ENCODE peak calls at places on chromosomes 4 and X, in six cellular contexts. P is esophagus muscularis mucosa, A is breast epithelium, C is K562, T is suprapubic skin, X is HepG2. V is an unnamed sample.

GRCh38 chrX:34300871-34301270 is 168.8 kb upstream of the FAM47A start:
- DNase-seq in P (no peak), A (no peak), C (peak; percentile 11), T (no peak), X (peak; percentile 6), V (peak; percentile 10)

GRCh38 chrX:23631136-23631535 is 36.2 kb upstream of the PRDX4 start:
- DNase-seq in P (no peak), A (no peak), C (no peak), T (no peak), X (no peak), V (no peak)

GRCh38 chr4:25925486-25926201 is 11.6 kb downstream of the SMIM20 start:
- DNase-seq in P (no peak), A (no peak), C (peak; percentile 28), T (no peak), X (peak; percentile 36), V (no peak)

GRCh38 chr4:78032446-78032845 is 24.7 kb upstream of the FRAS1 start:
- DNase-seq in P (no peak), A (no peak), C (no peak), T (no peak), X (no peak), V (no peak)

GRCh38 chrX:53445977-53446376 is 11.8 kb upstream of the HSD17B10 start:
- DNase-seq in P (no peak), A (no peak), C (peak; percentile 47), T (no peak), X (peak; percentile 19), V (no peak)

GRCh38 chr4:80196259-80197131 is 808 bp upstream of the PRDM8 start:
- DNase-seq in P (no peak), A (no peak), C (no peak), T (no peak), X (no peak), V (no peak)

GRCh38 chrX:2497961-2498780 is 2.6 kb downstream of the DHRSX start:
- DNase-seq in P (no peak), A (no peak), C (no peak), T (no peak), X (peak; percentile 97), V (no peak)

GRCh38 chr4:73859614-73860088 is 6.6 kb downstream of the PF4V1 start:
- DNase-seq in P (no peak), A (no peak), C (no peak), T (no peak), X (no peak), V (no peak)

GRCh38 chrX:9534686-9535085 is 69.8 kb downstream of the TBL1X start:
- DNase-seq in P (no peak), A (no peak), C (no peak), T (no peak), X (peak; percentile 9), V (no peak)

GRCh38 chr4:131370846-131371245 is 1778.2 kb upstream of the PCDH10 start:
- DNase-seq in P (no peak), A (no peak), C (no peak), T (no peak), X (no peak), V (no peak)

DNA sequence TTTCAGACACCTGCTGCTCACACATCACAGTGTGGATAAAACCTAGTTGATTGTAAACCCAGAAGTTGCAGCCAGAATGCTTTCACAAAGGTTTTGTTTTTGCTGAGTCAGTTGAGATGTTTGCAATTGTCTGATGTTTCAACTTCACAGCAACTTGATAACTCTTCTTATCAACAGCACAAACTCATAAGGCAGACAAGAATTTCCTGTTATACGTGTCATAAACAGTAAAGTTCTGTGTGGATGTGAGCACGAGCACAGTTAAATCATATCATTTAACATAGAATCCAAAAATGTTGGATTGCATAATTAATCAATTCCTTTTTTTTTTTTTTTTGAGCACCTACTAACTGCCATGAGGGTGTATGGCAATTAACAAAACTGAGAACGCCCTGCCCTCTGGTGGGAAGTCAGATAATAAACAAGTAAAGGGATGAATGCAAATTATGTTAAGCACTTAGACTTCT is 512.2 kb downstream of the PDHA2 start:
- DNase-seq in P (no peak), A (no peak), C (no peak), T (no peak), X (peak; percentile 0), V (peak; percentile 2)
- TF ChIP-seq POLR2AphosphoS5 in P (no peak), A (no peak), C (no peak), T (no peak), X (no peak), V (no peak)

DNA sequence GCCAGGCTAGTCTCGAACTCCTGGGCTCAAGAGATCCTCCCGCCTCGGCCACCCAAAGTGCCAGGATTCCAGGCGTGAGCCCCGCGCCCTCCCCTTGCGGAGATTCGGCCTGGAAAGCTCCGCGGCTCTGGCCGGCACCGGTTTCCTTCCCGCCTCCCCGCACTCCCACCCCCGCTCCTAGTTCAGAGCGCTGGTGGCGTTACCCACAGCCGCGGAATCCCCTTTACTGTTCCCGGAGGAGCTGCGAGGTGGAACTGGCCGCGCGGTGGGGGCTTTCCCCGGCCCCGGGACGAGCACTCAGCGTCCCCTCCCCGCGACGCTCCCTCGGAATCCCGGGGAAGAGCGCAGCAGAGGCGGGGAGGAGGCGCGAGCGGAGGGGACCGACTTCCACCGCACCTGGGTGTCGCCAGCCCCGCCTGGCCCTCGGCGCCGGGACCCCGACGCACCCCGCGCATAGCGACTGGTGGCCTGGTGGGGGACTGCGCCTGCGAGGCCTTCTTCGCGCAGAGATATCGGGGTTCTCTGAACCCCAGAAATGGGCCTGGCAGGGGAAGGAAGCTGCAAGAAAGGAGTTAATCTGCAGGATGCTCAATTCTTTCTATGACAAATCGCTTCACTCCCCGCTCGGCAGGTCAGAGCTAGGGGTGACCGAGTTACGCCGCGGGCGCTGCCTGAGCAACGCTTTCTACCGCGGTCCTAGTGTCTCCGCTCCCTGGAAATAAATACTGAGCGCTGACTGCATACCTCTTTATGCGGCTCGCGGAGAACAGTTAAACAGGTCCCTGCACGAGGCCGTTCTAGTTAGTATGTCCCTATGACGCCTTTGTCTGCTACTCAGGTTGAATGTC is 14.6 kb upstream of the SLC25A4 start:
- DNase-seq in P (no peak), A (no peak), C (no peak), T (no peak), X (no peak), V (no peak)
- H3K27ac ChIP-seq in P (peak overlapping the region; percentile 78), A (peak overlapping the region; percentile 0), C (no peak overlapping the region), T (no peak overlapping the region), X (no peak overlapping the region), V (peak overlapping the region; percentile 29)

GRCh38 chr4:3514806-3515421 is 17.3 kb downstream of the LRPAP1 start:
- DNase-seq in P (no peak), A (no peak), C (no peak), T (no peak), X (no peak), V (no peak)
- H3K36me3 ChIP-seq in P (peaks cover 77% of the 10 kb centered on the region), A (peaks cover 31% of the 10 kb centered on the region), C (peaks cover 91% of the 10 kb centered on the region), T (peaks cover 98% of the 10 kb centered on the region), X (peaks cover 73% of the 10 kb centered on the region), V (no peaks in the 10 kb centered on the region)

GRCh38 chr4:150074064-150074463 is 4.2 kb upstream of the DCLK2 start:
- DNase-seq in P (no peak), A (no peak), C (no peak), T (no peak), X (no peak), V (no peak)

GRCh38 chr4:150069361-150069760 is 8.9 kb upstream of the DCLK2 start:
- DNase-seq in P (no peak), A (no peak), C (no peak), T (no peak), X (no peak), V (no peak)

GRCh38 chr4:150070464-150071170 is 7.6 kb upstream of the DCLK2 start:
- DNase-seq in P (no peak), A (no peak), C (no peak), T (no peak), X (no peak), V (no peak)

GRCh38 chr4:150072471-150072870 is 5.8 kb upstream of the DCLK2 start:
- DNase-seq in P (no peak), A (no peak), C (no peak), T (no peak), X (no peak), V (no peak)

GRCh38 chr4:150072906-150073714 is 5.1 kb upstream of the DCLK2 start:
- DNase-seq in P (no peak), A (no peak), C (no peak), T (no peak), X (no peak), V (no peak)
- TF ChIP-seq POLR2AphosphoS5 in P (no peak), A (no peak), C (no peak), T (no peak), X (no peak), V (no peak)

GRCh38 chr4:94208268-94208667 is 603 bp downstream of the SMARCAD1 start:
- DNase-seq in P (no peak), A (no peak), C (no peak), T (no peak), X (no peak), V (no peak)
- H3K27ac ChIP-seq in P (peak overlapping the region; percentile 83), A (peak overlapping the region; percentile 89), C (peak overlapping the region; percentile 93), T (peak overlapping the region; percentile 91), X (peak overlapping the region; percentile 94), V (peak overlapping the region; percentile 88)

GRCh38 chr4:153419029-153419428 is 47.1 kb upstream of the TMEM131L start:
- DNase-seq in P (no peak), A (no peak), C (no peak), T (no peak), X (no peak), V (no peak)

GRCh38 chr4:153418581-153418980 is 47.6 kb upstream of the TMEM131L start:
- DNase-seq in P (no peak), A (no peak), C (no peak), T (no peak), X (no peak), V (no peak)

GRCh38 chr4:153420361-153420760 is 45.8 kb upstream of the TMEM131L start:
- DNase-seq in P (no peak), A (no peak), C (no peak), T (no peak), X (no peak), V (no peak)

GRCh38 chr4:153418114-153418513 is 48.0 kb upstream of the TMEM131L start:
- DNase-seq in P (no peak), A (no peak), C (no peak), T (no peak), X (no peak), V (no peak)

GRCh38 chr4:153419673-153420278 is 46.4 kb upstream of the TMEM131L start:
- DNase-seq in P (no peak), A (no peak), C (no peak), T (no peak), X (no peak), V (no peak)
- H3K36me3 ChIP-seq in P (no peaks in the 10 kb centered on the region), A (no peaks in the 10 kb centered on the region), C (peaks cover 8% of the 10 kb centered on the region), T (no peaks in the 10 kb centered on the region), X (no peaks in the 10 kb centered on the region), V (no peaks in the 10 kb centered on the region)

GRCh38 chrX:100731441-100732281 is at the start of gene SYTL4:
- DNase-seq in P (no peak), A (no peak), C (peak; percentile 43), T (peak; percentile 71), X (no peak), V (no peak)
- TF ChIP-seq POLR2AphosphoS5 in P (peak; percentile 30), A (no peak), C (no peak), T (no peak), X (no peak), V (no peak)